ENCODE peak calls at places on chromosomes 11 and 22, in four cellular contexts. C is hepatocyte, U is HFFc6, W is left ventricle myocardium inferior. V is an unnamed sample.

GRCh38 chr11:104531894-104532293 is 366.4 kb downstream of the CASP12 start:
- DNase-seq in U (no peak), W (no peak), C (no peak), V (no peak)

GRCh38 chr11:132033051-132033450 is 662.6 kb downstream of the NTM start:
- DNase-seq in U (no peak), W (no peak), C (no peak), V (no peak)

GRCh38 chr11:43735931-43736330 is 55.4 kb downstream of the HSD17B12 start:
- DNase-seq in U (peak), W (no peak), C (no peak), V (no peak)

GRCh38 chr11:28822596-28822995 is 714.4 kb downstream of the METTL15 start:
- DNase-seq in W (no peak), U (no peak), C (no peak), V (no peak)

GRCh38 chr22:42907404-42908081 is 50.5 kb upstream of the ARFGAP3 start:
- DNase-seq in C (no peak), W (no peak), U (no peak), V (no peak)

GRCh38 chr11:40388097-40388818 is 1071.2 kb downstream of the LRRC4C start:
- DNase-seq in C (no peak), U (peak), W (no peak), V (no peak)

GRCh38 chr11:112114460-112114859 is 27.8 kb downstream of the SDHD start:
- DNase-seq in U (no peak), W (no peak), C (no peak), V (no peak)

GRCh38 chr11:122293298-122294023 is 177.4 kb upstream of the BLID start:
- DNase-seq in U (peak), W (no peak), C (no peak), V (no peak)

GRCh38 chr11:35365961-35366360 is 53.4 kb downstream of the SLC1A2 start:
- DNase-seq in C (no peak), W (no peak), U (no peak), V (no peak)

GRCh38 chr22:22111267-22111751 is 128.7 kb upstream of the TOP3B start:
- DNase-seq in W (no peak), U (peak), C (peak), V (no peak)

GRCh38 chr11:24709928-24710565 is 213.2 kb downstream of the LUZP2 start:
- DNase-seq in W (no peak), C (no peak), U (no peak), V (no peak)

GRCh38 chr11:111097191-111097590 is 148.3 kb upstream of the POU2AF2 start:
- DNase-seq in W (peak), U (no peak), C (peak), V (no peak)

GRCh38 chr22:38290347-38290746 is 17.5 kb upstream of the TMEM184B start:
- DNase-seq in C (peak), U (no peak), W (no peak), V (no peak)

GRCh38 chr11:116168459-116168787 is 604.4 kb downstream of the BUD13 start:
- DNase-seq in W (no peak), U (no peak), C (no peak), V (no peak)

GRCh38 chr22:40965936-40966557 is 14.9 kb downstream of the RBX1 start:
- DNase-seq in W (no peak), U (no peak), C (no peak), V (no peak)

GRCh38 chr11:12724301-12725046 is 50.3 kb downstream of the TEAD1 start:
- DNase-seq in U (peak), W (peak), C (peak), V (no peak)

GRCh38 chr11:119368121-119369034 is 13.1 kb downstream of the USP2 start:
- DNase-seq in W (peak), U (no peak), C (peak), V (no peak)

GRCh38 chr11:134503104-134503503 is 91.1 kb upstream of the B3GAT1 start:
- DNase-seq in W (no peak), C (no peak), U (no peak), V (no peak)

GRCh38 chr11:120547301-120547700 is 35.8 kb downstream of the GRIK4 start:
- DNase-seq in W (no peak), U (no peak), C (no peak), V (no peak)

GRCh38 chr11:45653277-45653676 is 12.1 kb downstream of the CHST1 start:
- DNase-seq in U (no peak), W (no peak), C (no peak), V (no peak)

GRCh38 chr11:63764712-63765631 is 3.6 kb downstream of the ZFTA start:
- DNase-seq in U (no peak), W (no peak), C (peak), V (peak)

GRCh38 chr11:94851864-94852581 is 83.9 kb downstream of the AMOTL1 start:
- DNase-seq in U (no peak), W (no peak), C (no peak), V (no peak)

GRCh38 chr11:33515347-33515746 is 185.3 kb downstream of the C11orf91 start:
- DNase-seq in W (no peak), U (peak), C (no peak), V (no peak)

GRCh38 chr11:114251797-114252327 is 44.3 kb upstream of the NNMT start:
- DNase-seq in U (no peak), W (no peak), C (no peak), V (no peak)

GRCh38 chr11:114254571-114255146 is 41.5 kb upstream of the NNMT start:
- DNase-seq in U (no peak), C (no peak), W (no peak), V (no peak)

GRCh38 chr11:114256176-114256897 is 39.9 kb upstream of the NNMT start:
- DNase-seq in U (no peak), W (no peak), C (no peak), V (peak)

GRCh38 chr11:114255289-114255688 is 40.9 kb upstream of the NNMT start:
- DNase-seq in W (no peak), U (no peak), C (no peak), V (no peak)

DNA sequence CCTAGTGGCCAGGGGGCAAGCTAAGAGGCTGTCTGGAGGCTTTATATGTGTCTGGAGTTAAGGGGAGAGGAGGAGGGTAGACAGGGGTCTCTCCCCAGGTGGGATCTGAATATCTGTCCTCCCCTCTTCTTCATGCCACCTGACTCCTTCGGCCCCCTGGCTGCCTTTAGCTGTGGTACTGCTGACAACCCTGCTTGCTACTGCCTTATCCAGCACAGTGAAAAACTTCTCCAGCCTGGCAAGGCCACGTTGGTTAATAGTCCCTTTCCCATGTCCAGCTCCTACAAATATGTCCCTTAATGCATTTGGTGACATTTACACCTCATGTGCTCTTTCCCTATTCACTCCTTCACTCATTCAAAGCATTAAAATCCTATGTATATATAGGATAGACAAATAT is 42.4 kb upstream of the NNMT start:
- DNase-seq in U (no peak), W (no peak), C (no peak), V (no peak)
- TF ChIP-seq CTCF in U (no peak), W (no peak), C (no peak), V (no peak)

GRCh38 chr22:32206774-32207758 is 2.2 kb upstream of the RFPL2 start:
- DNase-seq in C (peak), W (no peak), U (no peak), V (no peak)
- TF ChIP-seq CTCF in C (peak), W (peak), U (peak), V (peak)

GRCh38 chr11:88281317-88281712 is 56.2 kb downstream of the CTSC start:
- DNase-seq in U (peak), W (no peak), C (no peak), V (no peak)
- TF ChIP-seq CTCF in U (no peak), W (no peak), C (peak), V (no peak)

GRCh38 chr11:612961-613300 is 2.8 kb downstream of the IRF7 start:
- DNase-seq in C (no peak), U (no peak), W (no peak), V (no peak)

GRCh38 chr11:613369-613968 is 2.3 kb downstream of the IRF7 start:
- DNase-seq in C (peak), U (no peak), W (peak), V (peak)

GRCh38 chr11:614091-614582 is 1.6 kb downstream of the IRF7 start:
- DNase-seq in C (no peak), U (no peak), W (no peak), V (no peak)

GRCh38 chr11:611001-611996 is 4.5 kb downstream of the IRF7 start:
- DNase-seq in U (no peak), C (no peak), W (no peak), V (no peak)

GRCh38 chr11:612201-612960 is 3.4 kb downstream of the IRF7 start:
- DNase-seq in U (no peak), C (peak), W (no peak), V (no peak)
- TF ChIP-seq CTCF in U (peak), C (peak), W (no peak), V (peak)

GRCh38 chr11:21511835-21512440 is 680.9 kb upstream of the ANO5 start:
- DNase-seq in C (peak), U (peak), W (peak), V (peak)

GRCh38 chr11:21520244-21520643 is 672.6 kb upstream of the ANO5 start:
- DNase-seq in C (no peak), W (no peak), U (no peak), V (no peak)

GRCh38 chr11:21514298-21514697 is 678.6 kb upstream of the ANO5 start:
- DNase-seq in C (peak), W (no peak), U (no peak), V (no peak)
- TF ChIP-seq CTCF in C (peak), W (peak), U (no peak), V (peak)

DNA sequence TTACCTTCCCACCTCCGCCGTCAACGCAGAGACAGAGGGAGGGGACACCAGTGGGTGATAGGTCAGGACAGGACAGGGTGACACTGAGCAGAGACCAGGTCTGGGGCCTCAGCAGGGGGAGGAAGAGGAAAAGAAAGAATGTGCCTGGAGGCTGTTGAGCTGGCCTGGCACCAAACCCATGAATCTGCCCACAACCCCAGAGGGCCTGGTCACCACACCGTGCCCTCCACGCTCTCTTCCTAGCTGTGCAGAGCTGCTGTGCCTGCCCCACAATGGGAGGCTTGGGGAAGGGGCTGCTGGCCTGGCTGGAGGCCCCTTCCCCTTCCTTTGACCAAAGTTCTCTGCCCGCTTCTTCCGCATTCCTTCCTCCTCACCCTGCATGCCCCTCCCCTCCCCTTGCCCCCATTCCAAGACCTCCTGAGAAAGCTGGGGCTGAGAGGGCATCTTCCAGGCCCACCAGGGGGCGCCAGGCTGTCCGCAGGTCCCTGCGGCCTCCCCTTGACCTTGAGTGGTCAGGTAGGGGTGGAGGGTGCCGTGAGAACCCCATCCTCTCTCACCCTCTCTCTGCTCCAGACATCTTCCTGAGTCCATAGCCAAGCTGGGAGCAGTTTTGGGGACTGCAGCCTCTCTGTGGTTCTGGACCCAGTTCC is 11.0 kb upstream of the CACNA1I start:
- DNase-seq in W (no peak), C (peak), U (peak), V (no peak)
- TF ChIP-seq CTCF in W (peak), C (peak), U (peak), V (peak)

DNA sequence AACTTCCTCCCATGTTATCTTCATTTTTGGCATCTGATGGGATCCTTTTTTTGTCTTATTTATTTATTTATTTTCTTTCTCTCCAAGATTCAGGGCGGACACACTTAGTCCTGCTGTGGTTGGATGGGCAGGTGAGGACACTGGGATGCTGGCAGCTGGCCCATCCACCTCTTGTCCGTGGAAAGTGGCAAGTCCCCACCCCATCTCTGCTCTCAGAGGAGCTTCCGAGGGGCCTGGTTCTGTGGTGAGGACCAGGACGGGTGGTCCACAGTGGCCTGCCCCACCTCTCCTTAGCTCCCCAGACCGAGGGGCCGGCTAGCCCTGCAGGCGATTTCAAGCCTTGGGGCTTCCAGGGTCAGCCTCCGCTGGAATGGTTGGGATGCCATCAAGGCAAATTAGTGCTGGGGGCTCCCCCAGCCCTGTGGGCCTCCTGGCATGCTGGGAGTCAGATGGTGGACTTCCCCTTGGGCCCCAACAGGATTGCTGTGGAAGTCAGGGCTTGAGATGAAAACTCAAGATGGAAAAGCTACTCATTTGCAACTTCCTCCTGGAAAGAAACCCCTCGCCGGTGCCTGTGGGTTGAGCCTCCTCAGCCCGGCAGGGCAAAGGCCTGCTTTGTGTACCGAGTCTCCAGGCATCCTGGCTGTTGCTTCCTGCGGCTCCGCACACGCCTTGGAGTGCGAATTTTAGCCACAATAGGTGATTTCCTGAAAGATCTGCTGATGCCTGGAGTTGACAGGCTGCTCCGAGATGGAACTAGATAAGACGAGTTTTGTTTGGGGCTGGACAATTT is 31.2 kb upstream of the LINC01488 start:
- DNase-seq in W (peak), U (no peak), C (no peak), V (no peak)
- TF ChIP-seq CTCF in W (no peak), U (no peak), C (no peak), V (no peak)

DNA sequence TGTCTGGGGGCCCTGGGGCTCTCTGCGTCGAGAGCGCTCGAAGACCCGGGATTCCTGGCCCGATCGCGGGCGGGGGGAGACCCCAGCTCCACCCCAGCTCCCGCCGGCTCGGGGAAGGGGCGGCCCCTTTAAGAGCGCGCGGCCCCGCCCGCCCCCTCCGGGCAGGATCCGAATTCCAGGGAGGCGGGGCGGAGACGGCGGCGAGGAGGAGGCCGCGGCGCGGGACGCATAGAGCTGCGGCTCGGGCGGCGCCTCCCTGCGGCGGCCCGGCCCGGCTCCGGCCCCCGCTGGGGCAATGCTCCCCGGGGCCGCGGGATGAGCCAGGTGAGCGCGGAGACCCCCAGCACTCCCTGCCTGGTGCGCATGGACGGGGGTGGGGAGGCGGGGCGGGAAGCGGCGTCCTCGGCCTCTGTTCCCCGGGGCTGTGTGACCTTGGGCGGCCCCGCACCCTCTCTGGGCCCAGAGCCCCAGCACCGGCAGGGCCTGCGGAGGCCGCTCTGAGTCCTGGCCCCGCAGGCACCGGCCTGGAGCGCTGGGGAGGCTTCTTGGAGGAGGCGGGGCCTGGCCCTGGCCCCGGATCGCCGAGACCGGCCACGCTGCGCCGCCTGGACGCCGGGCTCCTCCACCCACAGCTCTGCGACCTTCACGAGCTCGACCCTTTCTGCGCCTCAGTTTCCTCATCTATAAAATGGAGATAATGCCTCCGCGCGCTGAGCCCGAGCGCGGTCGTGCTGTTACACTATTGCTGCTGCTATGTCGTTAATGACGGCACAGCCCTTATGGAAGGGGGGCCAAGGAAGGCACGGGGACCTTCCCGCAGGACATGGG is 594 bp downstream of the GAS2L1 start:
- DNase-seq in U (peak), C (peak), W (peak), V (peak)
- TF ChIP-seq CTCF in U (no peak), C (no peak), W (no peak), V (peak)